ENCODE peak calls at places on chromosome 7, in eight cellular contexts. W is ovary, Y is tibial nerve, D is A549, J is SK-N-SH, G is H1, Z is stomach, S is sigmoid colon. B is an unnamed sample. For H3K4me1, the result is how much of the 10 kb centered on the place peaks cover.

GRCh38 chr7:13832346-13832745 is 157.1 kb downstream of the ETV1 start:
- DNase-seq in Z (no peak), Y (no peak), G (no peak), J (no peak), W (no peak), S (no peak), D (no peak), B (no peak)

GRCh38 chr7:82677493-82677892 is 233.9 kb upstream of the CACNA2D1 start:
- DNase-seq in Y (no peak), W (no peak), G (no peak), Z (no peak), S (no peak), D (no peak), J (no peak), B (no peak)

GRCh38 chr7:159070422-159071148 is 74.1 kb downstream of the VIPR2 start:
- DNase-seq in W (no peak), D (no peak), Y (no peak), G (no peak), S (no peak), J (no peak), Z (no peak), B (peak)

GRCh38 chr7:70595741-70596574 is 536.0 kb upstream of the GALNT17 start:
- DNase-seq in D (no peak), Y (no peak), G (no peak), Z (peak), S (no peak), W (no peak), J (peak), B (no peak)

GRCh38 chr7:157412021-157412443 is 75.2 kb downstream of the DNAJB6 start:
- DNase-seq in W (no peak), G (no peak), J (no peak), Y (no peak), S (no peak), D (no peak), Z (no peak), B (no peak)

GRCh38 chr7:7698930-7699329 is 19.5 kb downstream of the RPA3 start:
- DNase-seq in W (no peak), J (no peak), G (no peak), Z (no peak), Y (no peak), S (no peak), D (no peak), B (no peak)

GRCh38 chr7:152152267-152152666 is 126.8 kb downstream of the GALNT11 start:
- DNase-seq in D (no peak), Y (no peak), S (no peak), W (no peak), Z (no peak), G (no peak), J (no peak), B (no peak)

GRCh38 chr7:157551325-157552070 is 214.7 kb downstream of the DNAJB6 start:
- DNase-seq in Y (no peak), Z (no peak), D (no peak), G (no peak), S (no peak), J (no peak), W (no peak), B (no peak)

GRCh38 chr7:71793251-71793650 is 618.9 kb downstream of the CALN1 start:
- DNase-seq in D (no peak), Z (no peak), J (no peak), G (no peak), S (no peak), W (no peak), Y (no peak), B (no peak)

GRCh38 chr7:130667593-130668257 is 823 bp downstream of the COPG2 start:
- DNase-seq in G (no peak), Z (no peak), S (no peak), W (no peak), J (peak), D (no peak), Y (no peak), B (peak)

GRCh38 chr7:115941703-115942268 is 88.8 kb downstream of the TFEC start:
- DNase-seq in G (no peak), J (no peak), D (no peak), S (no peak), Z (no peak), Y (no peak), W (no peak), B (no peak)

GRCh38 chr7:105830405-105831218 is 45.8 kb downstream of the ATXN7L1 start:
- DNase-seq in S (no peak), W (no peak), D (peak), J (peak), Z (no peak), Y (no peak), G (no peak), B (no peak)

GRCh38 chr7:424961-425793 is 94.5 kb downstream of the PDGFA start:
- DNase-seq in G (no peak), W (no peak), Z (no peak), D (no peak), S (peak), J (no peak), Y (no peak), B (no peak)

GRCh38 chr7:128833148-128833938 is 3.1 kb downstream of the FLNC start:
- DNase-seq in W (peak), J (peak), Y (no peak), Z (no peak), D (no peak), G (no peak), S (peak), B (no peak)

GRCh38 chr7:142384508-142384922 is 126.7 kb upstream of the PRSS58 start:
- DNase-seq in J (no peak), W (no peak), S (no peak), Z (no peak), D (no peak), G (no peak), Y (no peak), B (no peak)

GRCh38 chr7:95473276-95473985 is 12.3 kb upstream of the ASB4 start:
- DNase-seq in W (no peak), Y (no peak), J (no peak), D (no peak), Z (no peak), S (no peak), G (no peak), B (no peak)

GRCh38 chr7:13920053-13920697 is 69.3 kb downstream of the ETV1 start:
- DNase-seq in D (peak), Y (no peak), S (no peak), W (no peak), G (peak), Z (no peak), J (peak), B (no peak)

GRCh38 chr7:151736403-151736909 is 140.5 kb downstream of the PRKAG2 start:
- DNase-seq in Z (peak), D (peak), Y (peak), G (peak), J (peak), S (peak), W (peak), B (peak)

GRCh38 chr7:2008936-2009540 is 223.7 kb downstream of the MAD1L1 start:
- DNase-seq in J (peak), D (no peak), W (no peak), Y (no peak), Z (no peak), G (no peak), S (peak), B (no peak)
- H3K4me1 ChIP-seq in J (half or more), D (under half), W (under half), Y (under half), Z (under half), G (under half), S (under half), B (under half)

DNA sequence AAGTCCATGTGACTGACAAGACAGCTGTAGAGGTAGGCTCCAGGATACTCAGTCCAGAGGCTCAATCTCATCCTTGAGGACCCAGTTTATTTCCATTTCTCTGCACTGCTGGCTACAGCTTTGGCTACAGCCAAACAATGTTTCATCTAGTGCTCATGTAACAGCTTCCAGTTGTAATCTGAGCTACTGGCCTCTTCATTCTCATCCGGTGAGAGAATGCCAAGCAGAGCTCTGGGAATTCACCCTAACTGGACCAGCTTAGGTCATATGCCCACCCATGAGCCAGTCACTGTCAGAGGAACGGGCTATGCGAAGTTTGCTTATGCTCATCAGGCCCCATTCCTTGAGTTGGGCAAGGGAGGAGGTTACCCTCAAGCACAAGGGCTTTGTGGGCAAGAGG is 192.9 kb downstream of the EVX1 start:
- DNase-seq in G (no peak), Z (no peak), Y (no peak), W (no peak), S (no peak), D (no peak), J (no peak), B (peak)
- TF ChIP-seq EP300 in G (no peak), Z (no peak), Y (no peak), W (no peak), S (no peak), D (no peak), J (no peak), B (no peak)

GRCh38 chr7:50619684-50620083 is 54.5 kb upstream of the DDC start:
- DNase-seq in Z (no peak), W (no peak), G (no peak), S (no peak), J (no peak), D (no peak), Y (no peak), B (peak)

GRCh38 chr7:50621206-50621605 is 56.0 kb upstream of the DDC start:
- DNase-seq in S (no peak), Z (no peak), J (peak), G (no peak), D (no peak), Y (no peak), W (no peak), B (peak)

GRCh38 chr7:50615519-50615845 is 50.3 kb upstream of the DDC start:
- DNase-seq in W (no peak), S (no peak), J (no peak), G (no peak), Y (no peak), Z (no peak), D (no peak), B (peak)

GRCh38 chr7:50620418-50620817 is 55.2 kb upstream of the DDC start:
- DNase-seq in Y (no peak), W (no peak), S (no peak), Z (no peak), G (no peak), J (no peak), D (no peak), B (peak)

GRCh38 chr7:50618281-50618680 is 53.1 kb upstream of the DDC start:
- DNase-seq in Y (no peak), G (no peak), W (no peak), J (no peak), S (no peak), Z (no peak), D (no peak), B (no peak)
- H3K4me3 ChIP-seq in Y (no peak), G (no peak), W (no peak), J (no peak), S (no peak), Z (no peak), D (no peak), B (no peak)

GRCh38 chr7:36278069-36278766 is 111.4 kb upstream of the ANLN start:
- DNase-seq in G (no peak), W (no peak), Z (no peak), J (no peak), S (peak), D (no peak), Y (no peak), B (peak)

GRCh38 chr7:36279251-36279925 is 110.3 kb upstream of the ANLN start:
- DNase-seq in D (no peak), Z (no peak), G (no peak), Y (no peak), S (peak), J (no peak), W (no peak), B (no peak)

GRCh38 chr7:36280840-36281812 is 108.5 kb upstream of the ANLN start:
- DNase-seq in D (peak), G (no peak), Y (peak), Z (peak), J (peak), W (peak), S (peak), B (no peak)

GRCh38 chr7:36278767-36279171 is 110.9 kb upstream of the ANLN start:
- DNase-seq in D (no peak), S (peak), Z (no peak), J (peak), G (no peak), Y (no peak), W (no peak), B (peak)

DNA sequence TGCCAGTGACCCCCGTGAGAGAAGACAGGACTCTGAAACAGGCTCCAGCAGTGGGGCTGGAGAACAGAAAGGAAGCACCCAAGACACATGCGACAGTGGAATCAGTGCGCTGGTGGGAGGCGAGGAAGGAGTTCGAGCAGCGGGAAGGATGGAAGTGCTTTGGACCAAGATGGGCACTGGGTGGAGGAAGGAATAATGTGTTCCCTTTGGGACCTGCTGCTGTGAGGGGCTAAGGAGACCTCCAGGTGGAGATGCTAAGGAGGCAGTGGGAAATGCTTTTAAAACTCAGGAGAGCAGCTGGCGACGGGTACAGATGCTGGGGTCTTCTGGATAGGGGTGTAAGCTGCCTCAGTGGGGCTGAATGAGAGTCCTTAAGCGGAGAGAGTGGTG is 109.7 kb upstream of the ANLN start:
- DNase-seq in D (no peak), S (peak), J (no peak), G (no peak), Z (no peak), W (no peak), Y (no peak), B (no peak)
- H3K4me1 ChIP-seq in D (half or more), S (under half), J (under half), G (under half), Z (half or more), W (under half), Y (under half), B (half or more)

GRCh38 chr7:123553159-123553558 is 4.5 kb downstream of the NDUFA5 start:
- DNase-seq in S (no peak), G (no peak), W (no peak), J (no peak), Y (no peak), Z (no peak), D (no peak), B (no peak)
- TF ChIP-seq EP300 in S (no peak), G (no peak), W (no peak), J (no peak), Y (no peak), Z (no peak), D (no peak), B (no peak)